ENCODE peak calls at places on chromosomes 2 and 18, in eight cellular contexts. N, F, Y, Q, A, B, C and E are unnamed samples.

GRCh38 chr2:240089306-240089705 is 36.0 kb upstream of the OR6B3 start:
- DNase-seq in N (no peak), F (no peak), Y (no peak), Q (no peak), A (no peak), B (no peak), C (no peak), E (no peak)

GRCh38 chr2:223238301-223238700 is 186.3 kb downstream of the KCNE4 start:
- DNase-seq in N (no peak), F (no peak), Y (no peak), Q (no peak), A (no peak), B (no peak), C (no peak), E (no peak)

GRCh38 chr2:74440378-74441110 is 1.2 kb downstream of the RTKN start:
- DNase-seq in N (peak; percentile 74), F (peak; percentile 89), Y (peak; percentile 88), Q (peak; percentile 40), A (peak; percentile 68), B (peak; percentile 78), C (peak; percentile 86), E (peak; percentile 88)

GRCh38 chr18:48612511-48612910 is 73.7 kb downstream of the CTIF start:
- DNase-seq in N (no peak), F (no peak), Y (no peak), Q (no peak), A (no peak), B (no peak), C (no peak), E (no peak)

GRCh38 chr2:74099835-74100234 is 47.9 kb downstream of the BOLA3 start:
- DNase-seq in N (no peak), F (no peak), Y (no peak), Q (no peak), A (no peak), B (no peak), C (no peak), E (peak; percentile 17)

GRCh38 chr2:239548491-239548890 is 147.7 kb upstream of the HDAC4 start:
- DNase-seq in N (no peak), F (no peak), Y (no peak), Q (no peak), A (no peak), B (peak; percentile 17), C (no peak), E (no peak)

GRCh38 chr2:42312106-42312505 is 48.9 kb downstream of the COX7A2L start:
- DNase-seq in N (no peak), F (no peak), Y (no peak), Q (no peak), A (no peak), B (no peak), C (no peak), E (no peak)

GRCh38 chr2:58479557-58480120 is 238.5 kb upstream of the FANCL start:
- DNase-seq in N (no peak), F (no peak), Y (no peak), Q (no peak), A (no peak), B (no peak), C (no peak), E (no peak)